ENCODE peak calls at places on chromosome 16, in seven cellular contexts. V is Peyer's patch, E is fibroblast of mammary gland, L is thoracic aorta, D is fibroblast of the aortic adventitia, N is A549, Q is brain microvascular endothelial cell. J is an unnamed sample.

GRCh38 chr16:70695351-70696070 is 9.7 kb upstream of the MTSS2 start:
- DNase-seq in N (peak), E (no peak), D (no peak), Q (no peak), V (no peak), L (no peak), J (no peak)

GRCh38 chr16:20839504-20839903 is 33.2 kb downstream of the REXO5 start:
- DNase-seq in V (no peak), E (no peak), Q (no peak), N (no peak), D (no peak), L (no peak), J (no peak)

GRCh38 chr16:50839920-50840729 is 98.2 kb downstream of the CYLD start:
- DNase-seq in D (no peak), N (no peak), V (no peak), L (no peak), Q (no peak), E (no peak), J (no peak)

GRCh38 chr16:72905581-72905980 is 142.3 kb downstream of the ZFHX3 start:
- DNase-seq in E (peak), D (peak), N (no peak), L (no peak), Q (peak), V (no peak), J (no peak)

GRCh38 chr16:78639775-78640174 is 540.3 kb downstream of the WWOX start:
- DNase-seq in Q (no peak), L (no peak), D (no peak), N (no peak), V (no peak), E (no peak), J (no peak)

GRCh38 chr16:70737377-70738082 is 51.7 kb upstream of the MTSS2 start:
- DNase-seq in D (peak), N (no peak), E (peak), V (no peak), Q (peak), L (no peak), J (no peak)

GRCh38 chr16:4092547-4093265 is 23.5 kb downstream of the ADCY9 start:
- DNase-seq in N (no peak), E (no peak), Q (no peak), D (no peak), L (no peak), V (no peak), J (no peak)

GRCh38 chr16:48558269-48558915 is 51.6 kb downstream of the N4BP1 start:
- DNase-seq in N (no peak), V (no peak), Q (no peak), L (no peak), D (peak), E (peak), J (no peak)

GRCh38 chr16:53090271-53090590 is 35.4 kb downstream of the CHD9 start:
- DNase-seq in D (no peak), L (no peak), N (no peak), V (no peak), Q (no peak), E (no peak), J (no peak)

GRCh38 chr16:55389426-55390073 is 65.5 kb downstream of the IRX6 start:
- DNase-seq in Q (no peak), L (no peak), V (no peak), D (no peak), E (no peak), N (no peak), J (no peak)

GRCh38 chr16:48617711-48618148 is 7.8 kb upstream of the N4BP1 start:
- DNase-seq in V (no peak), Q (peak), D (peak), L (no peak), E (peak), N (no peak), J (no peak)

GRCh38 chr16:25141648-25142047 is 30.1 kb downstream of the LCMT1 start:
- DNase-seq in L (no peak), D (peak), N (no peak), E (peak), V (no peak), Q (no peak), J (no peak)

GRCh38 chr16:88809676-88810165 is 2.0 kb downstream of the APRT start:
- DNase-seq in E (no peak), D (no peak), L (no peak), N (no peak), V (no peak), Q (no peak), J (no peak)

GRCh38 chr16:78317871-78318270 is 218.4 kb downstream of the WWOX start:
- DNase-seq in E (no peak), Q (no peak), L (no peak), D (no peak), N (no peak), V (no peak), J (no peak)

GRCh38 chr16:90010676-90011075 is 8.6 kb downstream of the DBNDD1 start:
- DNase-seq in D (no peak), L (no peak), E (no peak), V (no peak), N (no peak), Q (no peak), J (no peak)

GRCh38 chr16:81517630-81518438 is 73.2 kb downstream of the CMIP start:
- DNase-seq in V (no peak), N (no peak), E (peak), Q (no peak), D (peak), L (no peak), J (no peak)

GRCh38 chr16:12801511-12802042 is 2.1 kb downstream of the CPPED1 start:
- DNase-seq in L (no peak), N (peak), D (peak), V (no peak), Q (peak), E (peak), J (no peak)

GRCh38 chr16:86566601-86566965 is at the start of gene FOXC2:
- DNase-seq in Q (peak), L (peak), D (peak), N (peak), E (peak), V (peak), J (no peak)

GRCh38 chr16:79613009-79613408 is 12.5 kb upstream of the MAF start:
- DNase-seq in D (no peak), N (no peak), Q (no peak), E (peak), V (no peak), L (no peak), J (no peak)

GRCh38 chr16:88023366-88023765 is 72.1 kb downstream of the BANP start:
- DNase-seq in Q (no peak), V (no peak), N (no peak), L (no peak), E (no peak), D (no peak), J (no peak)

GRCh38 chr16:51839697-51840462 is 688.8 kb upstream of the SALL1 start:
- DNase-seq in N (peak), V (no peak), E (peak), D (no peak), L (no peak), Q (no peak), J (no peak)

GRCh38 chr16:20897253-20897896 is 2.8 kb downstream of the DCUN1D3 start:
- DNase-seq in N (no peak), Q (peak), V (no peak), E (peak), L (no peak), D (peak), J (no peak)

GRCh38 chr16:50331570-50331969 is 37.2 kb downstream of the BRD7 start:
- DNase-seq in E (no peak), L (no peak), N (no peak), Q (no peak), V (no peak), D (no peak), J (no peak)

GRCh38 chr16:3065742-3066439 is 451 bp downstream of the IL32 start:
- DNase-seq in L (no peak), V (peak), D (no peak), E (no peak), N (no peak), Q (no peak), J (no peak)

GRCh38 chr16:2054543-2055245 is 6.9 kb downstream of the TSC2 start:
- DNase-seq in V (peak), Q (no peak), N (no peak), D (no peak), L (no peak), E (no peak), J (no peak)

GRCh38 chr16:74480150-74481029 is 59.1 kb upstream of the CLEC18B start:
- DNase-seq in L (no peak), E (peak), D (peak), N (peak), V (peak), Q (no peak), J (no peak)

GRCh38 chr16:71658771-71659170 is 32.8 kb downstream of the MARVELD3 start:
- DNase-seq in D (no peak), L (no peak), Q (no peak), N (no peak), V (peak), E (no peak), J (no peak)

GRCh38 chr16:4855371-4855770 is 8.1 kb downstream of the UBN1 start:
- DNase-seq in L (no peak), N (no peak), D (no peak), Q (no peak), V (no peak), E (no peak), J (no peak)

GRCh38 chr16:87201052-87201451 is 116.1 kb downstream of the C16orf95 start:
- DNase-seq in D (peak), Q (peak), V (no peak), E (peak), N (peak), L (peak), J (no peak)

GRCh38 chr16:57372372-57373116 is at the start of gene CX3CL1:
- DNase-seq in V (peak), E (peak), Q (peak), L (no peak), N (no peak), D (peak), J (no peak)
- TF ChIP-seq CTCF in V (no peak), E (no peak), Q (peak), L (peak), N (no peak), D (peak), J (no peak)

GRCh38 chr16:54165912-54166265 is 120.7 kb downstream of the IRX3 start:
- DNase-seq in Q (no peak), V (no peak), E (no peak), L (no peak), D (no peak), N (no peak), J (no peak)

GRCh38 chr16:54166342-54166865 is 120.2 kb downstream of the IRX3 start:
- DNase-seq in Q (no peak), N (no peak), V (no peak), E (no peak), L (no peak), D (no peak), J (no peak)

GRCh38 chr16:54163197-54163843 is 123.3 kb downstream of the IRX3 start:
- DNase-seq in E (no peak), D (no peak), L (no peak), N (no peak), Q (no peak), V (no peak), J (no peak)

GRCh38 chr16:54164789-54165173 is 121.8 kb downstream of the IRX3 start:
- DNase-seq in V (no peak), L (no peak), N (no peak), D (no peak), Q (no peak), E (no peak), J (no peak)

DNA sequence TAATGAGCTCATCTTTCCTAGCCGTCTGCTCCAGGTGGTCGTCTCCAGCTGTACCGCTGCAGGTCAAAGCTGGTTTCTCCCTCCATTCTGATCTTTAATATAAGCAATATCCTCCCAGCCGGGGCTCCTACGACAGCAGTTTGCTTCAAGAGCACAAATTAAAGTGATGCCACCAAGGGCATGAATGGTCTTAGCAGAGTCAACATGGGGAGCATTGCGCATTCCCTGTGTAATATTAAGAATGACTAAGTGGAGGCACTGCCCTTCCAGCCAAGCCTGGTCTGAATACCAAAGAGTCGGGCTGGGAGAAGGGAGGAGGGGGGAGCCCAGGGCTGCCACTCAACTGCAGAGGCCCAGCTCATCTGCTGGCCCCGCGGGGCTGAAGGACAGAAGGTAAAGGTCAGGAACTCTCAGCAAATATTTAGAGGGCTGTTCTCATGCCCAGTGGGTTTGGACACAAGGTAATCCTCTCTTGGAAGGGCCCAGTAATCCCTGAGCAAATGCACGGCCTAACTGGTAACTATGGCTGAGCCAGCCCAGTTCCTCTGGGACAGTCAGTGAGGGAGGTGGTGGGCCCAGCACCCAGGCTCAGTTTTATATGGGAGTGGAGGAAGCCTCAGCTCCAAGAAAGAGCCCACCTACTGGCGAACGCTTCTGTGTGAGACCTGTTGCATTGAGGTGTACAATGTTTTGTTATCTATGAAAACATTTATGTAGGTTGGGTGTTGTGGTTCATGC is 121.2 kb downstream of the IRX3 start:
- DNase-seq in Q (no peak), D (no peak), L (no peak), E (no peak), V (no peak), N (peak), J (no peak)
- TF ChIP-seq CTCF in Q (no peak), D (no peak), L (no peak), E (no peak), V (no peak), N (no peak), J (no peak)

DNA sequence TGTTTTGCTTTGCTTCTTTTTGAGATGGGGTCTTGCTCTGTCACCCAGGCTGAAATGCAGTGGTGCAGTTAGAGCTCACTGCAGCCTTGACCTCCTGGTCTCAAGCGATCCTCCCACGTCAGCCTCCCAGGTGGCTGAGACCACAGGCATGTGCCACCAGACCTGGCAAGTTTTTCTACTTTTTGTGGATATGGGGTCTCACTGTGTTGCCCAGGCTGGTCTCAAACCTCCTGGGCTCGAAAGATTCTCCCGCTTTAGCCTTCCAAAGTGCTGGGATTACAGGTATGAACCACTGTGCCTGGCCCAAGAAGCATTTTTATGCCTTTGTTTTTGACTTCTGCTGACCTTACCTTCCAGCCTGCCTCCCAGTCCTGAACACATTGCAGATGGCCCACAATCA is 10.1 kb downstream of the DNAAF1 start:
- DNase-seq in E (no peak), D (no peak), L (no peak), Q (no peak), N (no peak), V (no peak), J (no peak)
- TF ChIP-seq CTCF in E (no peak), D (no peak), L (no peak), Q (no peak), N (no peak), V (no peak), J (no peak)

GRCh38 chr16:68100504-68100903 is 15.3 kb downstream of the NFATC3 start:
- DNase-seq in L (no peak), V (no peak), N (no peak), E (no peak), Q (no peak), D (no peak), J (no peak)
- TF ChIP-seq CTCF in L (no peak), V (no peak), N (no peak), E (no peak), Q (no peak), D (no peak), J (no peak)